ENCODE peak calls at places on chromosomes 6 and 20, in nine cellular contexts. A is A549; Q is CD8-positive, alpha-beta T cell; H is cardiac muscle cell; X is hepatocyte; R is fibroblast of lung; K is breast epithelium; E is AG04450; J is GM12865. O is an unnamed sample.

GRCh38 chr6:141260627-141261015 is 872.1 kb upstream of the GJE1 start:
- DNase-seq in A (no peak), Q (no peak), H (no peak), X (peak; percentile 4), R (no peak), K (no peak), E (no peak), J (no peak), O (no peak)

GRCh38 chr20:58457083-58457680 is 58.0 kb downstream of the APCDD1L start:
- DNase-seq in A (no peak), Q (no peak), H (peak; percentile 63), X (no peak), R (peak; percentile 52), K (no peak), E (peak; percentile 54), J (no peak), O (no peak)

GRCh38 chr6:114167583-114168576 is 174.9 kb downstream of the HS3ST5 start:
- DNase-seq in A (no peak), Q (no peak), H (no peak), X (no peak), R (no peak), K (no peak), E (no peak), J (no peak), O (no peak)

GRCh38 chr6:108425428-108425827 is 130.6 kb downstream of the AFG1L start:
- DNase-seq in A (no peak), Q (no peak), H (no peak), X (no peak), R (no peak), K (no peak), E (no peak), J (no peak), O (no peak)

GRCh38 chr6:98808522-98809210 is 25.7 kb upstream of the POU3F2 start:
- DNase-seq in A (no peak), Q (no peak), H (peak; percentile 56), X (no peak), R (no peak), K (no peak), E (no peak), J (no peak), O (no peak)

GRCh38 chr20:52104546-52105044 is 87.0 kb downstream of the ZFP64 start:
- DNase-seq in A (no peak), Q (no peak), H (peak; percentile 27), X (peak; percentile 18), R (peak; percentile 19), K (no peak), E (no peak), J (no peak), O (no peak)

GRCh38 chr6:97437087-97437486 is 154.1 kb upstream of the MMS22L start:
- DNase-seq in A (peak; percentile 1), Q (no peak), H (peak; percentile 30), X (peak; percentile 24), R (peak; percentile 21), K (no peak), E (no peak), J (no peak), O (peak; percentile 7)

GRCh38 chr6:68719761-68720160 is 84.7 kb downstream of the ADGRB3 start:
- DNase-seq in A (no peak), Q (no peak), H (no peak), X (no peak), R (no peak), K (no peak), E (no peak), J (no peak), O (no peak)

GRCh38 chr6:12570461-12571030 is 146.0 kb upstream of the PHACTR1 start:
- DNase-seq in A (no peak), Q (no peak), H (peak; percentile 63), X (no peak), R (no peak), K (peak; percentile 32), E (no peak), J (no peak), O (no peak)

GRCh38 chr6:31737315-31738047 is 1.2 kb upstream of the CLIC1 start:
- DNase-seq in A (no peak), Q (no peak), H (peak; percentile 55), X (peak; percentile 86), R (peak; percentile 65), K (no peak), E (no peak), J (peak; percentile 50), O (no peak)

GRCh38 chr6:4664117-4664626 is 112.0 kb upstream of the CDYL start:
- DNase-seq in A (no peak), Q (no peak), H (peak; percentile 93), X (peak; percentile 15), R (peak; percentile 91), K (peak; percentile 44), E (peak; percentile 64), J (no peak), O (peak; percentile 57)

GRCh38 chr6:39328066-39328465 is 5.6 kb upstream of the KCNK16 start:
- DNase-seq in A (no peak), Q (no peak), H (no peak), X (no peak), R (no peak), K (no peak), E (no peak), J (no peak), O (no peak)

GRCh38 chr6:105005446-105005845 is 48.5 kb downstream of the LIN28B start:
- DNase-seq in A (no peak), Q (no peak), H (no peak), X (no peak), R (no peak), K (no peak), E (no peak), J (no peak), O (no peak)

GRCh38 chr6:42292002-42292735 is 74.5 kb upstream of the MRPS10 start:
- DNase-seq in A (peak; percentile 15), Q (no peak), H (peak; percentile 35), X (no peak), R (peak; percentile 62), K (no peak), E (no peak), J (peak; percentile 69), O (no peak)

GRCh38 chr6:16130932-16131387 is 2.1 kb downstream of the MYLIP start:
- DNase-seq in A (peak; percentile 21), Q (no peak), H (peak; percentile 80), X (peak; percentile 76), R (peak; percentile 87), K (peak; percentile 41), E (peak; percentile 41), J (peak; percentile 91), O (peak; percentile 34)

DNA sequence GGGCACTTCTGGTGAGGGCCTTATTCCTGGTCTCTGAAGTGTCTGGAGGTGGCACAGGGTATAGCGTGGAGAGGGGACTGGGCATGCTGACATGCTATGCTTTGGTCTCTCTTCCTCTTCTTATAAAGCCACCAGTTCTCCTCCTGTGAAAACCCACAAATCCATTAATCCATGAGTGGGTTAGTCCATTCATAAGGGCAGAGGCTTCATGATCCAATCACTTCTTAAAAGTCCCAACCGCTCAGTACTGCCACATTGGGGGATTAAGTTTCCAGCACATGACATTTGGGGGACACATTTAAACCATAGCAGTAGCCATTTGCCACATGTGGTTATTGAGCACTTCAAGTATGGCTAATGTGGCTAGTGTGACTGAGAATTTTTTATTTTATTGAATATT is 3.8 kb upstream of the TRIB3 start:
- DNase-seq in A (no peak), Q (no peak), H (no peak), X (no peak), R (no peak), K (no peak), E (no peak), J (no peak), O (no peak)
- H3K4me3 ChIP-seq in A (no peak overlapping the region), Q (no peak overlapping the region), H (no peak overlapping the region), X (no peak overlapping the region), R (no peak overlapping the region), K (no peak overlapping the region), E (no peak overlapping the region), J (no peak overlapping the region), O (no peak overlapping the region)

GRCh38 chr20:19211661-19212523 is 550 bp upstream of the SLC24A3 start:
- DNase-seq in A (no peak), Q (no peak), H (peak; percentile 5), X (peak; percentile 46), R (no peak), K (no peak), E (no peak), J (no peak), O (no peak)
- TF ChIP-seq CTCF in A (no peak), Q (no peak), H (no peak), X (no peak), R (peak; percentile 14), K (peak; percentile 14), E (no peak), J (no peak), O (no peak)

GRCh38 chr6:142838821-142839685 is 105.9 kb downstream of the HIVEP2 start:
- DNase-seq in A (no peak), Q (no peak), H (no peak), X (no peak), R (no peak), K (no peak), E (no peak), J (peak; percentile 51), O (no peak)
- H3K4me3 ChIP-seq in A (peak overlapping the region; percentile 23), Q (no peak overlapping the region), H (no peak overlapping the region), X (no peak overlapping the region), R (no peak overlapping the region), K (no peak overlapping the region), E (no peak overlapping the region), J (peak overlapping the region; percentile 3), O (no peak overlapping the region)

GRCh38 chr6:26550250-26550993 is 12.3 kb downstream of the HMGN4 start:
- DNase-seq in A (no peak), Q (no peak), H (peak; percentile 74), X (peak; percentile 83), R (peak; percentile 45), K (no peak), E (no peak), J (peak; percentile 80), O (no peak)
- TF ChIP-seq CTCF in A (no peak), Q (no peak), H (no peak), X (peak; percentile 22), R (peak; percentile 8), K (no peak), E (peak; percentile 3), J (no peak), O (no peak)

GRCh38 chr6:128725271-128726233 is 157.4 kb upstream of the LAMA2 start:
- DNase-seq in A (peak; percentile 2), Q (no peak), H (peak; percentile 70), X (peak; percentile 64), R (peak; percentile 69), K (no peak), E (no peak), J (peak; percentile 30), O (peak; percentile 7)
- H3K4me3 ChIP-seq in A (no peak overlapping the region), Q (no peak overlapping the region), H (no peak overlapping the region), X (no peak overlapping the region), R (no peak overlapping the region), K (no peak overlapping the region), E (no peak overlapping the region), J (no peak overlapping the region), O (no peak overlapping the region)